ENCODE peak calls at places on chromosomes 3 and 15, in six cellular contexts. Q is astrocyte of the spinal cord, D is fibroblast of pulmonary artery, K is A549, M is SK-N-MC, A is astrocyte. V is an unnamed sample.

GRCh38 chr3:191085091-191085490 is 114.0 kb upstream of the OSTN start:
- DNase-seq in Q (peak), D (peak), K (no peak), M (no peak), A (peak), V (no peak)

GRCh38 chr3:73674280-73674679 is 49.5 kb upstream of the PDZRN3 start:
- DNase-seq in Q (peak), D (peak), K (no peak), M (no peak), A (peak), V (no peak)

GRCh38 chr15:43516185-43516584 is 1.2 kb upstream of the MAP1A start:
- DNase-seq in Q (no peak), D (no peak), K (no peak), M (no peak), A (no peak), V (no peak)

GRCh38 chr3:196754215-196754937 is 14.7 kb downstream of the PAK2 start:
- DNase-seq in Q (peak), D (no peak), K (no peak), M (no peak), A (no peak), V (no peak)

GRCh38 chr3:127226946-127227842 is 34.3 kb downstream of the PRR23E start:
- DNase-seq in Q (no peak), D (no peak), K (no peak), M (no peak), A (no peak), V (no peak)

GRCh38 chr3:183921096-183921495 is 36.4 kb upstream of the PARL start:
- DNase-seq in Q (no peak), D (no peak), K (no peak), M (no peak), A (no peak), V (no peak)

GRCh38 chr3:66499881-66500574 is 794 bp downstream of the LRIG1 start:
- DNase-seq in Q (no peak), D (peak), K (peak), M (no peak), A (peak), V (peak)

GRCh38 chr3:61381745-61382392 is 130.6 kb upstream of the FHIT start:
- DNase-seq in Q (peak), D (peak), K (peak), M (no peak), A (peak), V (no peak)

GRCh38 chr3:136070953-136071949 is 105.7 kb downstream of the PPP2R3A start:
- DNase-seq in Q (peak), D (peak), K (no peak), M (no peak), A (peak), V (no peak)

GRCh38 chr3:176914764-176915163 is 282.5 kb downstream of the TBL1XR1 start:
- DNase-seq in Q (no peak), D (peak), K (no peak), M (no peak), A (no peak), V (no peak)

GRCh38 chr15:23690450-23690852 is 3.3 kb upstream of the NDN start:
- DNase-seq in Q (peak), D (peak), K (no peak), M (peak), A (peak), V (no peak)

GRCh38 chr3:8768364-8769087 is 887 bp downstream of the OXTR start:
- DNase-seq in Q (no peak), D (no peak), K (no peak), M (no peak), A (no peak), V (no peak)

GRCh38 chr3:116916836-116917235 is 207.3 kb downstream of the TUSC7 start:
- DNase-seq in Q (no peak), D (no peak), K (no peak), M (no peak), A (no peak), V (no peak)

GRCh38 chr3:66661628-66662027 is 160.8 kb upstream of the LRIG1 start:
- DNase-seq in Q (no peak), D (no peak), K (no peak), M (no peak), A (no peak), V (no peak)

GRCh38 chr3:187966141-187966540 is 187.8 kb upstream of the LPP start:
- DNase-seq in Q (no peak), D (no peak), K (no peak), M (no peak), A (no peak), V (no peak)

GRCh38 chr3:101780661-101781060 is 1.6 kb downstream of the NXPE3 start:
- DNase-seq in Q (peak), D (peak), K (peak), M (no peak), A (peak), V (no peak)

GRCh38 chr3:11953778-11954177 is 50.4 kb upstream of the SYN2 start:
- DNase-seq in Q (no peak), D (no peak), K (no peak), M (no peak), A (no peak), V (no peak)

GRCh38 chr3:178750639-178751038 is 214.4 kb downstream of the KCNMB2 start:
- DNase-seq in Q (no peak), D (no peak), K (no peak), M (no peak), A (no peak), V (no peak)

GRCh38 chr3:72270072-72270611 is 485.2 kb upstream of the PROK2 start:
- DNase-seq in Q (peak), D (peak), K (peak), M (no peak), A (peak), V (peak)

DNA sequence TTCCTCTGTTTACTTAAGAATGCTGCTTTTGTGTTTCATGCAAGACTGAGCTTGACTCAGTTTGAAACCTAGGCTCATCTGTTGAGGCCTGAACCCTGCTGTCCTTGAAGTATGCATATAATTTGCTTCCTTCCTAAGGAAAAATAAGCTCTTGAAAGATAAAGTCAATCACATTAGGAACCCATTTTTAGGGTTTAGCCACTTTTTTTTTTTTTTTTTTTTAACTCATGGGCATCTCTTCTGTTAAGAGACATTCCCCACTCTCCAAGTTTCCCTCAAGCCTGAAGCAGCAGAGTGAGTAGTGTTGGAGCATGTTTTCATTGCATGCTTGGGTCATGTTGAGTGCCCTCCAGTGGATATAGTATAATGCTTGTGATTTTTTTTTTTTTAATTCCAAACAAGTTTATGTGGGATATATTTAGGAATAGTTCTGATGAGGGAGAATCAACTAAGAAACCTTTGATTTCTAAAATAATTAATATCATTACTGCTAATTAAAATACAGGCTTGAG is 3.6 kb downstream of the CTNNB1 start:
- DNase-seq in Q (peak), D (peak), K (no peak), M (no peak), A (peak), V (no peak)
- H3K4me3 ChIP-seq in Q (peak), D (peak), K (no peak), M (no peak), A (peak), V (no peak)

GRCh38 chr3:62873672-62874397 is 1.4 kb downstream of the CADPS start:
- DNase-seq in Q (no peak), D (no peak), K (peak), M (no peak), A (peak), V (peak)
- H3K4me3 ChIP-seq in Q (peak), D (no peak), K (peak), M (no peak), A (peak), V (peak)

DNA sequence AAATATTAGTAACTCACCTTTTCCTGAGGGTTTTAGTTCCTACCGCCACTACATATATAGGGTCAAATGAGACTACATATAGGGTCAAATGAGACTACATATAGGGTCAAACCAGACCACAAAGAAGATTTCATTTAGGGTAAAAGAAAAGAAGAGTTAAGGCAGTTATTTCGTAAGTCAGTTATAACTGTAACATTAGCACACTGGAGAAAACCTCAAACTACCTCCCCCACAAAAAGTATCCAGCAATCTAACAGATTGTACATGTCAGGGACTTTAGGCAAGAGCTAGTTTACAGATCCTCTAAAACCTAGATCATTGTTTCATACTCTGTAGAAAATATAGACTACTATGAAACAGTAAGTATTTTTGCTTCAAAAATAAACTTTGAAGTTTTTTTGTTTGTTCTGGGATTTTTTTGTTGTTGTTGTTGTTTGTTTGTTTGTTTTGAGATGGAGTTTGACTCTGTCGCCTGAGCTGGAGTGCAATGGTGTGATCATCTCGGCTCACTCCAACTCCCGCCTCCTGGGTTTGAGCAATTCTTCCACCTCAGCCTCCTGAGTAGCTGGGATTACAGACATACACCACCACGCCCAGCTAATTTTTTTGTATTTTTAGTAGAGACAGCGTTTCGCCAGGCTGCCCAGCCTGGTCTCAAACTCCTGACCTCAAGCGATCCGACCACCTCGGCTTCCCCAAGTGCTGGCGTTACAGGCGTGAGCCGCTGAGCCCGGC is 92.4 kb upstream of the CGNL1 start:
- DNase-seq in Q (no peak), D (peak), K (no peak), M (no peak), A (no peak), V (no peak)
- H3K4me3 ChIP-seq in Q (no peak), D (no peak), K (no peak), M (no peak), A (no peak), V (no peak)

GRCh38 chr3:48467473-48468267 is 21.1 kb downstream of the ATRIP start:
- DNase-seq in Q (no peak), D (no peak), K (no peak), M (no peak), A (no peak), V (no peak)

GRCh38 chr3:48467110-48467454 is 20.5 kb downstream of the ATRIP start:
- DNase-seq in Q (no peak), D (no peak), K (no peak), M (no peak), A (no peak), V (no peak)

GRCh38 chr3:48469046-48469915 is 22.7 kb downstream of the ATRIP start:
- DNase-seq in Q (no peak), D (no peak), K (no peak), M (no peak), A (no peak), V (peak)

GRCh38 chr3:48466386-48467109 is 20.0 kb downstream of the ATRIP start:
- DNase-seq in Q (no peak), D (no peak), K (no peak), M (no peak), A (no peak), V (peak)

GRCh38 chr3:48468329-48468731 is 21.8 kb downstream of the ATRIP start:
- DNase-seq in Q (no peak), D (no peak), K (no peak), M (no peak), A (no peak), V (peak)
- H3K4me3 ChIP-seq in Q (no peak), D (no peak), K (no peak), M (no peak), A (no peak), V (no peak)

DNA sequence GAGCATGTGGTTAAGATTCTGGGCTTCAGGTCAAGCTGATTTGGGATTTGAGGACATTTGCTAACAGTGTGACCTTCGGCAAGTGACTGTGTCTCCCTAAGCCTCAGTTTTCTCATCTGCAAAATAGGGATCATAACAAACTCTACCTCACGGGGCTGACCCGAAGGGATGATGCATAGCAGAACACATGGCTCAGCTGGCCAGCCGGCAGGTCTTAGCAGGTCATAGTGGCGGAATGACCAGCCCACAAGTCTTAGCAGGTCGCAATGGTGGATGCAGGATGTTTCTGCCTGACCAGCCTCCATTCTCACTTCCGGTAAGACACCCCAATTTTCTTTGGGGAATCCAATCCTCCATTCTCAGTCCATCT is 63.3 kb downstream of the IQSEC1 start:
- DNase-seq in Q (no peak), D (no peak), K (no peak), M (no peak), A (no peak), V (peak)
- H3K4me3 ChIP-seq in Q (no peak), D (no peak), K (no peak), M (no peak), A (no peak), V (no peak)

GRCh38 chr3:129037093-129037419 is 23.5 kb upstream of the GP9 start:
- DNase-seq in Q (no peak), D (no peak), K (no peak), M (no peak), A (no peak), V (no peak)

GRCh38 chr3:129034650-129035049 is 25.9 kb upstream of the GP9 start:
- DNase-seq in Q (no peak), D (no peak), K (peak), M (no peak), A (no peak), V (no peak)

GRCh38 chr3:129036234-129037092 is 24.1 kb upstream of the GP9 start:
- DNase-seq in Q (no peak), D (no peak), K (no peak), M (no peak), A (no peak), V (no peak)

GRCh38 chr3:129033619-129034321 is 26.8 kb upstream of the GP9 start:
- DNase-seq in Q (no peak), D (no peak), K (no peak), M (no peak), A (no peak), V (no peak)

GRCh38 chr3:129035360-129036233 is 25.0 kb upstream of the GP9 start:
- DNase-seq in Q (no peak), D (no peak), K (no peak), M (no peak), A (no peak), V (no peak)
- H3K4me3 ChIP-seq in Q (no peak), D (no peak), K (no peak), M (no peak), A (no peak), V (no peak)

GRCh38 chr3:128484404-128485282 is 8.4 kb downstream of the GATA2 start:
- DNase-seq in Q (no peak), D (no peak), K (no peak), M (no peak), A (no peak), V (no peak)
- H3K4me3 ChIP-seq in Q (no peak), D (peak), K (no peak), M (no peak), A (no peak), V (no peak)

DNA sequence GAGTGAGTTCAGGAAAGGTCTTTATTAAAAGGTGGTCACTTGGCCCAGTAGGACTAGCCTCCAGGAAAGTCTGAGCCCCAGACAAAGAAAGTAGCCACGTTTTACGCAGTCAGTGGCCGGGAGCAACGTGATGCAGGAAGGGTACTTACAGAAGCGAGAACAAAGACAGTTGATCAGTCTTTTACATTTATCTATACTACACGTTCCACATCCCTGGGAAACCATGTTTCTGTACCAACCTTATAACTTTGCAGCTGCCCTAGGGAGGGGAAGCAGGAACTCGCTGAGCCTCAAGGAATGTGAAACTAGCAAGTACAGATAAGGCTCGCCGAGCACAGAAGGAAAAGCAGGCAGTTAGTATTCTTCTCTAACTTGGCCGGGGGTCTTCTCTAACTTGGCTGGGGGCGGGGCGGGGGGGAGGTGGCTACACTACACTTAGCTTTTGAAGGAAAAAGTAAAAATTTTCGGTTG is 3.4 kb upstream of the KNL1 start:
- DNase-seq in Q (no peak), D (peak), K (no peak), M (no peak), A (no peak), V (no peak)
- H3K4me3 ChIP-seq in Q (no peak), D (peak), K (no peak), M (no peak), A (no peak), V (peak)

GRCh38 chr15:79315623-79316328 is 4.9 kb downstream of the TMED3 start:
- DNase-seq in Q (no peak), D (no peak), K (no peak), M (no peak), A (no peak), V (no peak)
- H3K4me3 ChIP-seq in Q (no peak), D (no peak), K (no peak), M (no peak), A (no peak), V (no peak)

GRCh38 chr3:39325223-39325622 is 4.3 kb upstream of the CCR8 start:
- DNase-seq in Q (no peak), D (no peak), K (no peak), M (no peak), A (no peak), V (no peak)

GRCh38 chr3:39330824-39331223 is 1.3 kb downstream of the CCR8 start:
- DNase-seq in Q (no peak), D (no peak), K (no peak), M (no peak), A (no peak), V (no peak)

GRCh38 chr3:39329493-39329892 is at the start of gene CCR8:
- DNase-seq in Q (no peak), D (no peak), K (no peak), M (no peak), A (no peak), V (no peak)

GRCh38 chr3:39327053-39327745 is 2.3 kb upstream of the CCR8 start:
- DNase-seq in Q (no peak), D (no peak), K (no peak), M (no peak), A (no peak), V (no peak)

GRCh38 chr3:39327746-39328349 is 1.7 kb upstream of the CCR8 start:
- DNase-seq in Q (no peak), D (no peak), K (no peak), M (no peak), A (no peak), V (no peak)
- H3K4me3 ChIP-seq in Q (no peak), D (no peak), K (no peak), M (no peak), A (no peak), V (no peak)